ENCODE peak calls at places on chromosome 14, in eight cellular contexts. D is IMR-90, C is tibial artery, N is gastrocnemius medialis, E is mammary epithelial cell, L is psoas muscle, F is mesenchymal stem cell, X is uterus. S is an unnamed sample.

GRCh38 chr14:23118506-23119361 is at the start of gene CEBPE:
- DNase-seq in D (no peak), C (no peak), F (no peak), L (no peak), X (no peak), N (no peak), E (no peak), S (no peak)

GRCh38 chr14:101539929-101540328 is 21.4 kb upstream of the DIO3 start:
- DNase-seq in F (no peak), N (no peak), D (no peak), L (no peak), C (no peak), E (no peak), X (no peak), S (no peak)

GRCh38 chr14:25833341-25834121 is 764.3 kb downstream of the NOVA1 start:
- DNase-seq in C (no peak), X (peak; percentile 19), L (no peak), E (no peak), F (peak; percentile 17), D (no peak), N (no peak), S (no peak)

GRCh38 chr14:74584966-74585365 is 27.1 kb downstream of the LTBP2 start:
- DNase-seq in F (no peak), C (no peak), D (no peak), X (no peak), N (no peak), L (no peak), E (no peak), S (no peak)

GRCh38 chr14:67514650-67515385 is 18.3 kb upstream of the PLEKHH1 start:
- DNase-seq in F (peak; percentile 66), C (peak; percentile 28), X (peak; percentile 34), D (peak; percentile 33), L (peak; percentile 37), N (no peak), E (no peak), S (peak; percentile 41)

GRCh38 chr14:83463500-83464098 is 1929.9 kb upstream of the SEL1L start:
- DNase-seq in D (peak; percentile 70), F (peak; percentile 52), X (no peak), N (no peak), C (peak; percentile 21), E (peak; percentile 34), L (no peak), S (peak; percentile 36)

GRCh38 chr14:52951730-52952481 is 1.1 kb upstream of the FERMT2 start:
- DNase-seq in F (peak; percentile 87), C (peak; percentile 48), E (peak; percentile 60), X (peak; percentile 61), N (peak; percentile 26), L (peak; percentile 44), D (peak; percentile 80), S (peak; percentile 40)

GRCh38 chr14:55581011-55581806 is 1.2 kb downstream of the KTN1 start:
- DNase-seq in D (no peak), N (no peak), C (peak; percentile 28), L (peak; percentile 40), F (peak; percentile 58), E (peak; percentile 57), X (peak; percentile 46), S (peak; percentile 34)

GRCh38 chr14:76977793-76978730 is 50.4 kb downstream of the IRF2BPL start:
- DNase-seq in F (peak; percentile 83), X (peak; percentile 83), E (no peak), N (no peak), D (peak; percentile 91), L (peak; percentile 47), C (peak; percentile 60), S (peak; percentile 68)

GRCh38 chr14:72788972-72789728 is 104.8 kb downstream of the DPF3 start:
- DNase-seq in C (no peak), E (no peak), L (no peak), N (no peak), D (no peak), F (no peak), X (no peak), S (no peak)

GRCh38 chr14:99183311-99183710 is 88.7 kb downstream of the BCL11B start:
- DNase-seq in L (no peak), F (no peak), N (no peak), D (no peak), X (no peak), C (no peak), E (no peak), S (no peak)

GRCh38 chr14:54135804-54136280 is 179.2 kb upstream of the BMP4 start:
- DNase-seq in X (no peak), E (no peak), L (no peak), F (peak; percentile 32), N (no peak), C (no peak), D (no peak), S (no peak)

GRCh38 chr14:81208489-81208888 is 12.3 kb downstream of the GTF2A1 start:
- DNase-seq in C (peak; percentile 42), D (no peak), X (no peak), L (peak; percentile 45), F (no peak), N (peak; percentile 28), E (no peak), S (no peak)

GRCh38 chr14:104688755-104689619 is at the start of gene INF2:
- DNase-seq in F (peak; percentile 64), N (peak; percentile 35), X (peak; percentile 60), E (peak; percentile 57), L (peak; percentile 70), D (peak; percentile 32), C (no peak), S (no peak)

GRCh38 chr14:53879022-53879686 is 77.5 kb downstream of the BMP4 start:
- DNase-seq in L (no peak), N (no peak), X (no peak), C (no peak), E (no peak), D (no peak), F (no peak), S (no peak)

GRCh38 chr14:55352201-55352600 is 59.4 kb downstream of the ATG14 start:
- DNase-seq in E (no peak), F (no peak), D (no peak), C (no peak), L (no peak), N (no peak), X (no peak), S (no peak)

GRCh38 chr14:75705014-75705413 is 44.0 kb downstream of the TTLL5 start:
- DNase-seq in C (no peak), X (no peak), F (peak; percentile 7), L (no peak), E (no peak), D (peak; percentile 46), N (no peak), S (no peak)

GRCh38 chr14:67018720-67019119 is 170.5 kb upstream of the GARIN2 start:
- DNase-seq in E (no peak), N (no peak), C (no peak), X (no peak), F (no peak), D (no peak), L (no peak), S (no peak)

GRCh38 chr14:59664741-59665140 is 88.1 kb upstream of the CCDC175 start:
- DNase-seq in X (no peak), D (no peak), F (no peak), E (no peak), C (no peak), N (no peak), L (no peak), S (no peak)

GRCh38 chr14:50312734-50313054 is 570 bp downstream of the DMAC2L start:
- DNase-seq in F (no peak), E (no peak), C (no peak), D (no peak), X (no peak), L (no peak), N (no peak), S (no peak)

GRCh38 chr14:72888202-72888601 is 5.7 kb downstream of the DPF3 start:
- DNase-seq in F (no peak), E (no peak), D (no peak), C (no peak), N (no peak), X (no peak), L (no peak), S (no peak)

GRCh38 chr14:60720391-60720790 is 3.8 kb downstream of the SIX4 start:
- DNase-seq in C (no peak), X (no peak), L (no peak), E (no peak), F (no peak), N (no peak), D (peak; percentile 11), S (no peak)
- H3K4me3 ChIP-seq in C (no peak overlapping the region), X (no peak overlapping the region), L (peak overlapping the region; percentile 96), E (no peak overlapping the region), F (no peak overlapping the region), N (peak overlapping the region; percentile 75), D (peak overlapping the region; percentile 71), S (no peak overlapping the region)

GRCh38 chr14:64659366-64659765 is 44.9 kb upstream of the PLEKHG3 start:
- DNase-seq in L (no peak), F (peak; percentile 43), X (no peak), E (no peak), C (no peak), D (no peak), N (no peak), S (no peak)
- H3K27ac ChIP-seq in L (no peak overlapping the region), F (no peak overlapping the region), X (no peak overlapping the region), E (no peak overlapping the region), C (no peak overlapping the region), D (no peak overlapping the region), N (no peak overlapping the region), S (no peak overlapping the region)

DNA sequence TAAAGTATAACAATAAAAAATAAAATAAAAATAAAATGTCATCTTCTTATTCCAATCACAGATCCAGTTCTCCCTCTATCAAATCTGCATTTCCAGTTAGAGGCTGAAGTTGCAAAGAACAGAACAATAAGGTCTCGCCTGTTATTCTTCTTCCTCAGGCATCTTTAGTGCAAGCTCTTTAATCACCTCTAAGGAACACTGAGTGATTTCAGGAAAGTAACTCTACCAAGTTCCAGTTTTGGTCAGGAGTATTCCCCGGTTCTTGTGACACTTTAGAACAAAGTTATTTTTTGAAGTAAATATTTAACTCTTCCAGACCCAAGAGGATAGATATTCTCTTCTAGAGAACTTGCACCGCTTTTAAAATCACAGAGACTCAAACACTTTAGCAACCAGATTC is 57.8 kb upstream of the DICER1 start:
- DNase-seq in L (no peak), N (no peak), C (no peak), D (no peak), E (no peak), F (peak; percentile 5), X (no peak), S (no peak)
- H3K4me3 ChIP-seq in L (no peak overlapping the region), N (no peak overlapping the region), C (no peak overlapping the region), D (no peak overlapping the region), E (no peak overlapping the region), F (no peak overlapping the region), X (no peak overlapping the region), S (no peak overlapping the region)

GRCh38 chr14:68937790-68938514 is 41.1 kb downstream of the ACTN1 start:
- DNase-seq in L (no peak), D (no peak), N (no peak), E (peak; percentile 59), F (no peak), C (peak; percentile 58), X (peak; percentile 78), S (no peak)

GRCh38 chr14:68936980-68937379 is 42.1 kb downstream of the ACTN1 start:
- DNase-seq in F (no peak), D (no peak), X (no peak), E (no peak), C (no peak), L (no peak), N (no peak), S (no peak)

GRCh38 chr14:68934034-68934433 is 45.1 kb downstream of the ACTN1 start:
- DNase-seq in N (no peak), C (no peak), L (no peak), F (no peak), X (no peak), D (peak; percentile 40), E (no peak), S (no peak)

GRCh38 chr14:68936476-68936875 is 42.6 kb downstream of the ACTN1 start:
- DNase-seq in F (no peak), C (no peak), L (no peak), E (no peak), X (no peak), N (no peak), D (no peak), S (no peak)

GRCh38 chr14:68935761-68936209 is 43.3 kb downstream of the ACTN1 start:
- DNase-seq in F (no peak), X (peak; percentile 72), E (peak; percentile 42), N (no peak), D (no peak), C (peak; percentile 35), L (no peak), S (no peak)
- H3K27ac ChIP-seq in F (peak overlapping the region; percentile 2), X (peak overlapping the region; percentile 93), E (peak overlapping the region; percentile 6), N (peak overlapping the region; percentile 70), D (peak overlapping the region; percentile 12), C (peak overlapping the region; percentile 100), L (peak overlapping the region; percentile 43), S (peak overlapping the region; percentile 26)

S was measured in lung.